ENCODE peak calls at places on chromosome 16, in four cellular contexts. E is A549, R is GM23338, A is SK-N-SH. S is an unnamed sample.

GRCh38 chr16:73546351-73546845 is 498.5 kb upstream of the ZFHX3 start:
- DNase-seq in E (no peak), R (peak), A (peak), S (no peak)

GRCh38 chr16:58157239-58157638 is 28.1 kb upstream of the CFAP20 start:
- DNase-seq in E (no peak), R (no peak), A (no peak), S (no peak)

GRCh38 chr16:65224994-65225393 is 103.1 kb upstream of the CDH11 start:
- DNase-seq in E (no peak), R (peak), A (no peak), S (no peak)

GRCh38 chr16:64065523-64065922 is 1056.3 kb downstream of the CDH11 start:
- DNase-seq in E (no peak), R (no peak), A (no peak), S (no peak)

GRCh38 chr16:53910990-53911389 is 207.0 kb downstream of the FTO start:
- DNase-seq in E (no peak), R (no peak), A (no peak), S (no peak)

GRCh38 chr16:51982715-51983680 is 563.9 kb downstream of the TOX3 start:
- DNase-seq in E (peak), R (peak), A (peak), S (peak)

GRCh38 chr16:22372882-22373661 is 1.3 kb downstream of the CDR2 start:
- DNase-seq in E (no peak), R (no peak), A (no peak), S (no peak)

GRCh38 chr16:83878838-83879237 is 20.1 kb upstream of the MLYCD start:
- DNase-seq in E (peak), R (peak), A (peak), S (peak)

GRCh38 chr16:27109666-27110523 is 43.2 kb downstream of the C16orf82 start:
- DNase-seq in E (peak), R (peak), A (peak), S (peak)

GRCh38 chr16:49520684-49521083 is 147.1 kb downstream of the C16orf78 start:
- DNase-seq in E (no peak), R (no peak), A (no peak), S (no peak)

GRCh38 chr16:73017321-73017720 is 30.6 kb downstream of the ZFHX3 start:
- DNase-seq in E (no peak), R (no peak), A (no peak), S (no peak)

GRCh38 chr16:73058221-73058615 is 10.3 kb upstream of the ZFHX3 start:
- DNase-seq in E (no peak), R (peak), A (peak), S (no peak)

GRCh38 chr16:66129196-66129595 is 237.3 kb upstream of the CDH5 start:
- DNase-seq in E (no peak), R (no peak), A (no peak), S (no peak)

GRCh38 chr16:66713076-66713475 is 16.5 kb upstream of the CMTM4 start:
- DNase-seq in E (no peak), R (no peak), A (no peak), S (no peak)

GRCh38 chr16:75250809-75251279 is 580 bp downstream of the BCAR1 start:
- DNase-seq in E (peak), R (no peak), A (peak), S (peak)

GRCh38 chr16:85462405-85463227 is 150.5 kb upstream of the GSE1 start:
- DNase-seq in E (no peak), R (peak), A (peak), S (no peak)

GRCh38 chr16:24645739-24646645 is 83.5 kb upstream of the TNRC6A start:
- DNase-seq in E (peak), R (no peak), A (no peak), S (peak)

GRCh38 chr16:19328364-19328763 is 42.8 kb downstream of the CLEC19A start:
- DNase-seq in E (no peak), R (no peak), A (no peak), S (no peak)

GRCh38 chr16:19323596-19323995 is 38.1 kb downstream of the CLEC19A start:
- DNase-seq in E (no peak), R (no peak), A (no peak), S (no peak)
- TF ChIP-seq REST in E (no peak), R (no peak), A (no peak), S (no peak)

DNA sequence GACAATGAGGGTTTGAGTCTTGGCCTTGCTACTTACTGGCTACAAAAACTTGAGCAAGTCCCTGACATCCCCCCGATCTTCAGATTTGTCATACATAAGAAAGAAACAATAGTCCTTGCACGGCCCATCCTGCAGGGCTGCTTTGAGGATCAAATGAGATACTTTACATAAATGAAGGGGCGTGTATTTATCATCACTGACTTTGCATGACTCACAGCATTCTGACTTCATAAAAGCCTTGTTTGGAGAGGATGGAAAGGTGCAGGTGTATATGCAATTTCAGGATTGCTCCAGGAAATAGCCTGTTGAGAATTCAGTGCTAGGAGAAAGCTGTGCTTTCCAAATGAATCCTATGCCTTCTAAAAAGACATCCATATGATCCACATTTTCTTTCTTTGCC is 465.0 kb upstream of the MAF start:
- DNase-seq in E (no peak), R (no peak), A (no peak), S (no peak)
- TF ChIP-seq REST in E (no peak), R (no peak), A (no peak), S (no peak)

DNA sequence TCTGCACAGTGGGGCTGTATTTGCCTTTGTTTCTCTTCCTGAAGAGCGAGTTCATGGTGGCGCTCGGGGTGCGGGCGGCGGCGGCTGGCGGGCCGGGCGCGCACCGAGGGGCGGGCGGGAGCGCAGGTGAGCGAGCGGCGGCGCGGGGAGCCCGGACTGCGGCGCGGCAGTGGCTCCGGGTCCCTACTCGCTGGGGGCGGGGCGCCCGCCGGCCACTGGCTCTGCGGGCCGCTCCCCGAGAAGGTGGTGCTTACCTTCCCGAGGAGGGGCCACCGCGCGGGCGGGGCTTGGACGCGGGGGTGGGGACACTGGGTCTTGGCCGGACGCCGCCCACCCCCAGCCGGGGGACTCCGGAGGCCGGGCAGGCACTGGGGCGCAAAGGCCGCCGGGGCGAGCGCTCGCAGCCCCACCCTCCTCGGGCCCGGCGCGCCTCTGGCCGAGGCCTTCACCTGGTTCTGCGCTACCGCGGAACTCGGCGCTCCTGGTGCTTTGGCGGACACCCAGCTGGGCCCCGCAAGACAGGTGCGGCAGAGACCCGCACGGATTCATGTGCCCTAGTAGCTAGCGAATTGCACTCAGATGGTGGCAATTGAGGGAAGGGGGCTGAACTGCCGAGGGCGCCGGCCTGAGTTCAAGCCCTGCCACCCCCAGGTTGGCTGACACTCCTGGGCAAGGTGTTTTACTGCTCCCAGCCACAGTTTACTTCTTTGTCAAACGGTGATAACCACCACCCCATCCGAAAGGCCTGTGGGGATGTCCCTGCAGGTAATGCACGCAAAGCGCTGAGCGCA is at the start of gene PPL:
- DNase-seq in E (no peak), R (peak), A (peak), S (peak)
- TF ChIP-seq REST in E (no peak), R (no peak), A (no peak), S (no peak)

GRCh38 chr16:12545292-12545610 is 258.4 kb downstream of the CPPED1 start:
- DNase-seq in E (no peak), R (no peak), A (no peak), S (peak)

GRCh38 chr16:12548270-12548983 is 255.3 kb downstream of the CPPED1 start:
- DNase-seq in E (no peak), R (no peak), A (no peak), S (no peak)

GRCh38 chr16:12546918-12547607 is 256.6 kb downstream of the CPPED1 start:
- DNase-seq in E (no peak), R (no peak), A (no peak), S (no peak)

GRCh38 chr16:12545792-12546342 is 257.8 kb downstream of the CPPED1 start:
- DNase-seq in E (no peak), R (no peak), A (no peak), S (no peak)

GRCh38 chr16:12547608-12547922 is 256.1 kb downstream of the CPPED1 start:
- DNase-seq in E (no peak), R (no peak), A (no peak), S (no peak)
- TF ChIP-seq REST in E (no peak), R (no peak), A (no peak), S (no peak)

GRCh38 chr16:1826691-1827573 is at the start of the genes FAHD1 and HAGH:
- DNase-seq in E (peak), R (peak), A (peak), S (peak)
- TF ChIP-seq REST in E (peak), R (no peak), A (peak), S (peak)

DNA sequence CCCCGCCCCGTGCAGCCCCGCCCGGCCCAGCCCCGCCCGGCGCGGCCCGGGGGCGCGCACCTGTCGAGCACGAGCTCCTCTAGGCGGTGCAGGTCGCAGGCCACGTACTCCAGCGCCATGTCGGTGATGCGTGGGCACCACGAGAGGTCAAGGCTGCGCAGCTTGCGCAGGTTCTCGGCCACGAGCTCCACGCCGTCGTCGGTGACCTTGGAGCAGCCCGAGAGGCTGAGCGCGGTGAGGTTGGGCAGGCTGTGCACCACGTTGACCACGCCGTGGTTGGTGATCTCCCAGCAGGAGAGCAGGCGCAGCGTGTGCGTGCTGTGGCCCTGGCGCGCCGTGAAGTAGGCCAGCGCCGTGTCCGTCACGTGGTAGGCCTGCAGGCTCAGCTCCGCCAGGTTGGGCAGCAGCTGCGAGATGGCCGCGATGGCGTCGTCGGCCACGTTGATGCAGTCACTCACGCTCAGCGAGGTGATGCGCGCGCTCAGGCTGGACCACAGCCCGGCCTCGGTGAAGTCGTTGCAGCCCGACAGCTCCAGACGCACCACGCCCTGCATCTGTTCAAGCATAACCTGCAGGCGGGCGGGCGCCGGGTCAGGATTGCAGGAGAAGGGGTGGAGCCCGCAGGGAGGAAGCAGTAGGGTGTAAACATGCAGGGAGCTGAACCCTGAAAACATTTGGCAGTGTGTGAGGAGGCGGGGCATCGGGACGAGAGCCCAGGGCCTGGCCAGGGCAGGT is 5.3 kb upstream of the WDR24 start:
- DNase-seq in E (no peak), R (peak), A (no peak), S (no peak)
- TF ChIP-seq REST in E (no peak), R (no peak), A (no peak), S (no peak)

GRCh38 chr16:86515780-86516617 is 5.7 kb downstream of the FOXF1 start:
- DNase-seq in E (no peak), R (no peak), A (no peak), S (no peak)
- TF ChIP-seq REST in E (no peak), R (no peak), A (no peak), S (no peak)

GRCh38 chr16:30846649-30847402 is 47.1 kb downstream of the BCL7C start:
- DNase-seq in E (no peak), R (peak), A (no peak), S (no peak)
- TF ChIP-seq REST in E (no peak), R (no peak), A (no peak), S (no peak)

GRCh38 chr16:82432261-82432660 is 194.5 kb upstream of the CDH13 start:
- DNase-seq in E (no peak), R (no peak), A (no peak), S (no peak)
- TF ChIP-seq REST in E (no peak), R (no peak), A (no peak), S (no peak)

DNA sequence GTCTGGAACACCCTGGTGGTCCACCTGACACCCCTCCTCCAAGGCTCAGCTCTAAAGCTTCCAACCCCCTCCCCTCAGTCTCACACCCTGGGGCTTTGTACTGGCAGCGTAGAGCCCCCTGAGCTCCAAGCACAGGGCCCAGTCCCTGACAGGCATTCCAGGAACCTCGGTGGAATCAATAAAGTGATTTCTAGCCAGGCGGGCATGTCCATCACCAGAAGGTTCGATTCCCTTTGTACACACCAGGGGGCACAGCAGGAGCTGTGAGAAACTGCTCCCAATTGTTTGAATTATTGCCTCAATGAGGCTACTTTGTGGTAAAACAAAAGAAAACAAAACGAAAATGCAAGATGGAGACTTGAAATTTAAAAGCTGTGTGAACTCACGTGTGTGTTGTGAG is 51.8 kb downstream of the SMPD3 start:
- DNase-seq in E (peak), R (peak), A (peak), S (peak)
- TF ChIP-seq REST in E (no peak), R (no peak), A (no peak), S (no peak)